ENCODE peak calls at places on chromosomes 7 and 10, in four cellular contexts. R is LNCaP clone FGC, A is K562, Y is colonic mucosa. H is an unnamed sample.

GRCh38 chr7:70325509-70326101 is 727.3 kb downstream of the AUTS2 start:
- DNase-seq in Y (no peak), R (no peak), A (peak; percentile 8), H (peak; percentile 38)

GRCh38 chr10:89219512-89220218 is 12.5 kb upstream of the CH25H start:
- DNase-seq in R (no peak), Y (no peak), A (no peak), H (no peak)

GRCh38 chr10:22630229-22631174 is 83.9 kb downstream of the PIP4K2A start:
- DNase-seq in Y (no peak), A (peak; percentile 77), R (no peak), H (peak; percentile 4)

GRCh38 chr7:137597856-137598255 is 248.9 kb downstream of the DGKI start:
- DNase-seq in Y (no peak), R (no peak), A (no peak), H (no peak)

GRCh38 chr10:17814981-17815380 is 5.8 kb downstream of the MRC1 start:
- DNase-seq in R (no peak), A (no peak), Y (no peak), H (no peak)

GRCh38 chr7:137916980-137917645 is 70.3 kb upstream of the DGKI start:
- DNase-seq in A (no peak), Y (no peak), R (no peak), H (no peak)

GRCh38 chr10:111076191-111076681 is 593 bp upstream of the ADRA2A start:
- DNase-seq in Y (peak; percentile 77), A (peak; percentile 29), R (no peak), H (no peak)

GRCh38 chr10:123858039-123858740 is 33.4 kb downstream of the CPXM2 start:
- DNase-seq in A (no peak), R (no peak), Y (no peak), H (peak; percentile 65)

GRCh38 chr7:71408276-71408675 is 276.3 kb downstream of the GALNT17 start:
- DNase-seq in A (no peak), R (no peak), Y (no peak), H (no peak)

GRCh38 chr10:5644930-5645329 is 21.5 kb downstream of the ASB13 start:
- DNase-seq in Y (no peak), R (no peak), A (no peak), H (no peak)

GRCh38 chr10:132488231-132488821 is 49.3 kb upstream of the INPP5A start:
- DNase-seq in A (no peak), Y (no peak), R (no peak), H (no peak)

GRCh38 chr10:102492983-102493382 is 9.5 kb downstream of the ACTR1A start:
- DNase-seq in R (no peak), A (no peak), Y (no peak), H (no peak)

GRCh38 chr7:106444068-106444655 is 159.4 kb upstream of the NAMPT start:
- DNase-seq in R (no peak), A (no peak), Y (no peak), H (no peak)

GRCh38 chr7:93148135-93148534 is at the start of gene SAMD9L:
- DNase-seq in R (no peak), Y (peak; percentile 30), A (no peak), H (no peak)

GRCh38 chr10:103748020-103748419 is 107.4 kb downstream of the SH3PXD2A start:
- DNase-seq in R (no peak), Y (peak; percentile 68), A (no peak), H (no peak)

GRCh38 chr7:141484907-141485306 is 66.3 kb upstream of the AGK start:
- DNase-seq in Y (no peak), A (no peak), R (no peak), H (no peak)

GRCh38 chr10:33334170-33334838 is at the start of gene NRP1:
- DNase-seq in R (no peak), A (no peak), Y (peak; percentile 39), H (no peak)

DNA sequence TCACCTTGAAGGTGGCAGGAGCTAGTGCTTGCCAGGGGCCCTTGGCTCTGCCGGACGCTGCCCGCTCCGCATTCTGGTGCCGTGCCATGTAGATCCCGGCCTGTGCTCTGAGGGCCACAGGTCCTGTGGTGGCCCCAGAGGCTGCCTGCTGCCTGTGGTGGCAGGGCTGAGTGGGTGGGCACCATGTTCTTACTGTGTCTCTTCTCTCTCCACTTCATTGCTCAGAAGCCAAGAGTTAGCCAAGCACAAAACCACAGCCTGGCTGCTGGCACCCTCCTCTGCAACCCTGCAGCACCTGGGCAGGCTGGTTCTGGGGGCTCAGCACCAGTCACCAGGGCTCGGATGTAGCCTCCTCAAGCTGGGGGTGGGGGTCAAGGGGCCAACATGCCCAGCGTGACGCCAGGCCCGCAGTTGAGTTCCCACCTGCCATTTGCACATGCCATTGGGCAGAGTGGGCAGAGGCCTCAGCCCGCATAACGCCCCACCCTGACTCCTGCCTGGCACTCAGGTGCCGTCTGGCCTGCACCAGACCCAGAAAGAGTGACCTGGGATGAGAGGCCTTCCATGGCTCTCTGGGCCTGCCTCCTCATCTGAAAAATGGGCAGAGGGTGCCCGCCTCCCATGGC is 16.3 kb downstream of the ZMIZ1 start:
- DNase-seq in Y (no peak), A (no peak), R (no peak), H (no peak)
- H3K4me3 ChIP-seq in Y (no peak overlapping the region), A (no peak overlapping the region), R (no peak overlapping the region), H (no peak overlapping the region)

GRCh38 chr7:49187543-49188268 is 263.4 kb downstream of the CDC14C start:
- DNase-seq in R (no peak), A (no peak), Y (no peak), H (no peak)
- TF ChIP-seq CTCF in R (peak; percentile 10), A (no peak), Y (no peak), H (no peak)

GRCh38 chr7:55108401-55108800 is 89.6 kb downstream of the EGFR start:
- DNase-seq in R (no peak), Y (no peak), A (no peak), H (no peak)
- H3K4me3 ChIP-seq in R (no peak overlapping the region), Y (no peak overlapping the region), A (no peak overlapping the region), H (no peak overlapping the region)

GRCh38 chr10:16520900-16521299 is 779 bp downstream of the C1QL3 start:
- DNase-seq in Y (no peak), A (no peak), R (no peak), H (no peak)

GRCh38 chr10:16519250-16519907 is 2.3 kb downstream of the C1QL3 start:
- DNase-seq in Y (no peak), A (no peak), R (no peak), H (no peak)

GRCh38 chr10:16519908-16520861 is 1.5 kb downstream of the C1QL3 start:
- DNase-seq in A (no peak), R (no peak), Y (no peak), H (no peak)

GRCh38 chr10:16521311-16522016 is at the start of gene C1QL3:
- DNase-seq in R (no peak), A (no peak), Y (no peak), H (no peak)

DNA sequence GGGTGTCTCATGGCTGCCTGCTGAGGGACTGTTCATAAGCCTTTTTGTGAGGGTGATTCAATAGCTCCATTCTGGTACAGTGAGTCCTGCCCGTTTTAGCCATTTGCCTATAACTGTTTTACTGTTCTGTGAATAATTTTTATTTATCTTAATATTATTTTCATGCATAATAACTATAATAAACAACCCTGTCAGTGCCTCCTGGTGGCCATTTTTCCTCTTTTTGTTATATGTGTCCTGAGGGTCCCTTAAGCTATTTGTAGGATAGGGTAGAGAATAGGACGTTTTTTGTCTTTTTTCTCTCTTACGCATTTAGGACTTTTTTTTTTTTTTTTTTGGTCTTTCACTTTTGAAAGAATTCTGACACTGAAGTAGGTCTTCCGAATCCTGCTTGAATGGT is 2.9 kb downstream of the C1QL3 start:
- DNase-seq in A (no peak), R (no peak), Y (no peak), H (no peak)
- TF ChIP-seq CTCF in A (no peak), R (peak; percentile 9), Y (no peak), H (no peak)

H was measured in AG04449.